ENCODE peak calls at places on chromosomes 12 and 14, in five cellular contexts. U, O, I, G and L are unnamed samples.

GRCh38 chr12:95601626-95602025 is 50.4 kb upstream of the USP44 start:
- DNase-seq in U (no peak), O (peak; percentile 94), I (peak; percentile 68), G (no peak), L (no peak)

GRCh38 chr12:1083888-1084262 is 92.9 kb downstream of the ERC1 start:
- DNase-seq in U (no peak), O (peak; percentile 69), I (peak; percentile 59), G (peak; percentile 9), L (peak; percentile 70)

GRCh38 chr12:51922762-51923505 is 15.6 kb downstream of the ACVRL1 start:
- DNase-seq in U (no peak), O (peak; percentile 79), I (peak; percentile 85), G (no peak), L (no peak)

GRCh38 chr14:103724116-103724515 is 8.5 kb downstream of the ZFYVE21 start:
- DNase-seq in U (no peak), O (peak; percentile 36), I (no peak), G (no peak), L (no peak)

GRCh38 chr12:49893753-49894752 is 9.6 kb downstream of the FAIM2 start:
- DNase-seq in U (no peak), O (peak; percentile 19), I (peak; percentile 42), G (no peak), L (peak; percentile 45)

GRCh38 chr12:45543887-45544286 is 185.6 kb upstream of the ARID2 start:
- DNase-seq in U (peak; percentile 7), O (peak; percentile 87), I (peak; percentile 84), G (no peak), L (peak; percentile 83)

GRCh38 chr12:15146585-15146984 is 74.6 kb downstream of the RERG start:
- DNase-seq in U (no peak), O (peak; percentile 0), I (peak; percentile 56), G (no peak), L (peak; percentile 37)

GRCh38 chr12:48441122-48441521 is 31.2 kb upstream of the ANP32D start:
- DNase-seq in U (no peak), O (no peak), I (no peak), G (no peak), L (no peak)

GRCh38 chr14:62629070-62629580 is 416.1 kb downstream of the KCNH5 start:
- DNase-seq in U (no peak), O (no peak), I (no peak), G (no peak), L (no peak)

GRCh38 chr12:115456946-115457689 is 773.1 kb upstream of the TBX3 start:
- DNase-seq in U (no peak), O (no peak), I (no peak), G (no peak), L (peak; percentile 55)

GRCh38 chr14:90726656-90727055 is 89.6 kb downstream of the TTC7B start:
- DNase-seq in U (no peak), O (peak; percentile 37), I (peak; percentile 13), G (no peak), L (peak; percentile 74)

GRCh38 chr12:57473392-57473791 is 6.3 kb downstream of the ARHGAP9 start:
- DNase-seq in U (no peak), O (no peak), I (no peak), G (no peak), L (no peak)
- H3K27me3 ChIP-seq in U (no peaks in the 10 kb centered on the region), O (peaks cover 58% of the 10 kb centered on the region), I (peaks cover 96% of the 10 kb centered on the region), G (no peaks in the 10 kb centered on the region), L (peaks cover 53% of the 10 kb centered on the region)

GRCh38 chr14:37588956-37589737 is 5.9 kb downstream of the FOXA1 start:
- DNase-seq in U (no peak), O (no peak), I (peak; percentile 13), G (no peak), L (no peak)

GRCh38 chr14:37588667-37588955 is 6.4 kb downstream of the FOXA1 start:
- DNase-seq in U (no peak), O (no peak), I (peak; percentile 20), G (no peak), L (peak; percentile 38)

GRCh38 chr14:37590810-37591139 is 4.3 kb downstream of the FOXA1 start:
- DNase-seq in U (no peak), O (no peak), I (no peak), G (no peak), L (no peak)

GRCh38 chr14:37591311-37591940 is 3.6 kb downstream of the FOXA1 start:
- DNase-seq in U (no peak), O (no peak), I (peak; percentile 25), G (no peak), L (peak; percentile 75)

GRCh38 chr14:37590096-37590809 is 4.8 kb downstream of the FOXA1 start:
- DNase-seq in U (no peak), O (no peak), I (peak; percentile 3), G (no peak), L (no peak)
- H3K27me3 ChIP-seq in U (peaks cover 38% of the 10 kb centered on the region), O (peaks cover 74% of the 10 kb centered on the region), I (peaks cover 83% of the 10 kb centered on the region), G (peaks cover 53% of the 10 kb centered on the region), L (peaks cover 75% of the 10 kb centered on the region)

GRCh38 chr12:116880817-116881324 is 370 bp downstream of the HRK start:
- DNase-seq in U (no peak), O (peak; percentile 45), I (peak; percentile 28), G (no peak), L (peak; percentile 75)
- H3K27me3 ChIP-seq in U (peaks cover 39% of the 10 kb centered on the region), O (peaks cover 81% of the 10 kb centered on the region), I (peaks cover 66% of the 10 kb centered on the region), G (peaks cover 22% of the 10 kb centered on the region), L (peaks cover 82% of the 10 kb centered on the region)

GRCh38 chr14:64861916-64862315 is 17.8 kb downstream of the SPTB start:
- DNase-seq in U (no peak), O (no peak), I (no peak), G (no peak), L (no peak)
- H3K27me3 ChIP-seq in U (no peaks in the 10 kb centered on the region), O (peaks cover 68% of the 10 kb centered on the region), I (peaks cover 81% of the 10 kb centered on the region), G (no peaks in the 10 kb centered on the region), L (no peaks in the 10 kb centered on the region)

GRCh38 chr12:57215668-57216013 is 953 bp upstream of the NXPH4 start:
- DNase-seq in U (peak; percentile 26), O (peak; percentile 30), I (peak; percentile 42), G (no peak), L (no peak)

GRCh38 chr12:57213763-57214397 is 2.7 kb upstream of the NXPH4 start:
- DNase-seq in U (no peak), O (no peak), I (no peak), G (no peak), L (no peak)

GRCh38 chr12:57216014-57216891 is at the start of gene NXPH4:
- DNase-seq in U (peak; percentile 31), O (no peak), I (no peak), G (no peak), L (peak; percentile 57)

GRCh38 chr12:57214398-57214781 is 2.2 kb upstream of the NXPH4 start:
- DNase-seq in U (peak; percentile 29), O (peak; percentile 50), I (peak; percentile 71), G (no peak), L (peak; percentile 82)

GRCh38 chr12:57215065-57215464 is 1.5 kb upstream of the NXPH4 start:
- DNase-seq in U (no peak), O (no peak), I (no peak), G (no peak), L (no peak)
- H3K27me3 ChIP-seq in U (peaks cover 64% of the 10 kb centered on the region), O (peaks cover 51% of the 10 kb centered on the region), I (peaks cover 3% of the 10 kb centered on the region), G (peaks cover 8% of the 10 kb centered on the region), L (peaks cover 53% of the 10 kb centered on the region)

GRCh38 chr14:24086193-24086955 is 7.7 kb upstream of the PCK2 start:
- DNase-seq in U (no peak), O (no peak), I (no peak), G (no peak), L (no peak)

GRCh38 chr14:24084439-24084838 is 9.7 kb upstream of the PCK2 start:
- DNase-seq in U (no peak), O (no peak), I (no peak), G (no peak), L (no peak)

GRCh38 chr14:24087004-24087403 is 7.1 kb upstream of the PCK2 start:
- DNase-seq in U (no peak), O (no peak), I (no peak), G (no peak), L (no peak)

GRCh38 chr14:24083462-24083861 is 10.6 kb upstream of the PCK2 start:
- DNase-seq in U (no peak), O (no peak), I (no peak), G (no peak), L (no peak)

GRCh38 chr14:24085215-24085614 is 8.9 kb upstream of the PCK2 start:
- DNase-seq in U (no peak), O (no peak), I (no peak), G (no peak), L (no peak)
- H3K27me3 ChIP-seq in U (no peaks in the 10 kb centered on the region), O (peaks cover 59% of the 10 kb centered on the region), I (peaks cover 59% of the 10 kb centered on the region), G (no peaks in the 10 kb centered on the region), L (no peaks in the 10 kb centered on the region)

GRCh38 chr12:29282452-29282851 is 98.5 kb downstream of the ERGIC2 start:
- DNase-seq in U (no peak), O (no peak), I (peak; percentile 39), G (no peak), L (no peak)
- H3K27me3 ChIP-seq in U (no peaks in the 10 kb centered on the region), O (no peaks in the 10 kb centered on the region), I (no peaks in the 10 kb centered on the region), G (no peaks in the 10 kb centered on the region), L (no peaks in the 10 kb centered on the region)

GRCh38 chr12:57627504-57628279 is 5.3 kb downstream of the B4GALNT1 start:
- DNase-seq in U (no peak), O (no peak), I (no peak), G (no peak), L (no peak)

GRCh38 chr12:57628280-57629191 is 4.5 kb downstream of the B4GALNT1 start:
- DNase-seq in U (no peak), O (no peak), I (no peak), G (no peak), L (no peak)

GRCh38 chr12:57631566-57632368 is 1.2 kb downstream of the B4GALNT1 start:
- DNase-seq in U (no peak), O (no peak), I (peak; percentile 19), G (no peak), L (peak; percentile 8)

GRCh38 chr12:57630891-57631433 is 2.0 kb downstream of the B4GALNT1 start:
- DNase-seq in U (no peak), O (no peak), I (no peak), G (no peak), L (no peak)

GRCh38 chr12:57629897-57630471 is 3.0 kb downstream of the B4GALNT1 start:
- DNase-seq in U (no peak), O (no peak), I (no peak), G (no peak), L (no peak)
- H3K27me3 ChIP-seq in U (peaks cover 74% of the 10 kb centered on the region), O (peaks cover 60% of the 10 kb centered on the region), I (peaks cover 84% of the 10 kb centered on the region), G (no peaks in the 10 kb centered on the region), L (peaks cover 96% of the 10 kb centered on the region)